ENCODE peak calls at places on chromosomes 3 and 15, in four cellular contexts. H is GM12878, N is IMR-90, W is HepG2. S is an unnamed sample.
A peak's percentile ranks its signal among the peaks of the same experiment; 100 is the strongest.

GRCh38 chr15:48510976-48511375 is 134.5 kb downstream of the FBN1 start:
- DNase-seq in H (no peak), N (no peak), W (no peak), S (no peak)

GRCh38 chr3:194879126-194879887 is 193.6 kb downstream of the FAM43A start:
- DNase-seq in H (no peak), N (no peak), W (no peak), S (no peak)

GRCh38 chr3:135918600-135918999 is 46.9 kb upstream of the PPP2R3A start:
- DNase-seq in H (no peak), N (peak; percentile 67), W (peak; percentile 7), S (peak; percentile 27)

GRCh38 chr15:60093273-60094067 is 89.4 kb downstream of the FOXB1 start:
- DNase-seq in H (no peak), N (no peak), W (peak; percentile 59), S (no peak)

GRCh38 chr15:53976844-53977392 is 1.3 kb upstream of the UNC13C start:
- DNase-seq in H (no peak), N (no peak), W (peak; percentile 5), S (no peak)

GRCh38 chr3:57787867-57788623 is 31.9 kb downstream of the SLMAP start:
- DNase-seq in H (peak; percentile 57), N (peak; percentile 34), W (no peak), S (no peak)

GRCh38 chr3:54121404-54122045 is 827 bp upstream of the CACNA2D3 start:
- DNase-seq in H (no peak), N (no peak), W (no peak), S (no peak)

GRCh38 chr15:99427668-99428361 is 138.0 kb upstream of the MEF2A start:
- DNase-seq in H (no peak), N (no peak), W (no peak), S (no peak)

GRCh38 chr15:41935566-41936020 is 36.8 kb downstream of the EHD4 start:
- DNase-seq in H (no peak), N (no peak), W (no peak), S (no peak)

GRCh38 chr3:5565026-5565425 is 377.5 kb downstream of the EDEM1 start:
- DNase-seq in H (no peak), N (peak; percentile 3), W (no peak), S (no peak)

GRCh38 chr3:5569152-5569551 is 381.6 kb downstream of the EDEM1 start:
- DNase-seq in H (no peak), N (no peak), W (no peak), S (no peak)

GRCh38 chr3:5572168-5572567 is 384.7 kb downstream of the EDEM1 start:
- DNase-seq in H (no peak), N (no peak), W (no peak), S (no peak)

GRCh38 chr3:5567113-5567512 is 379.6 kb downstream of the EDEM1 start:
- DNase-seq in H (no peak), N (no peak), W (no peak), S (no peak)

GRCh38 chr3:5568451-5568850 is 380.9 kb downstream of the EDEM1 start:
- DNase-seq in H (no peak), N (no peak), W (peak; percentile 2), S (no peak)
- TF ChIP-seq CTCF in H (peak; percentile 1), N (no peak), W (peak; percentile 48), S (peak; percentile 24)

GRCh38 chr3:15839568-15839967 is 41.8 kb upstream of the ANKRD28 start:
- DNase-seq in H (no peak), N (no peak), W (no peak), S (no peak)
- TF ChIP-seq USF2 in H (no peak), N (no peak), W (no peak), S (no peak)

GRCh38 chr3:197378987-197379718 is 80.7 kb upstream of the DLG1 start:
- DNase-seq in H (no peak), N (no peak), W (no peak), S (no peak)
- TF ChIP-seq CEBPB in H (no peak), N (no peak), W (no peak), S (no peak)

DNA sequence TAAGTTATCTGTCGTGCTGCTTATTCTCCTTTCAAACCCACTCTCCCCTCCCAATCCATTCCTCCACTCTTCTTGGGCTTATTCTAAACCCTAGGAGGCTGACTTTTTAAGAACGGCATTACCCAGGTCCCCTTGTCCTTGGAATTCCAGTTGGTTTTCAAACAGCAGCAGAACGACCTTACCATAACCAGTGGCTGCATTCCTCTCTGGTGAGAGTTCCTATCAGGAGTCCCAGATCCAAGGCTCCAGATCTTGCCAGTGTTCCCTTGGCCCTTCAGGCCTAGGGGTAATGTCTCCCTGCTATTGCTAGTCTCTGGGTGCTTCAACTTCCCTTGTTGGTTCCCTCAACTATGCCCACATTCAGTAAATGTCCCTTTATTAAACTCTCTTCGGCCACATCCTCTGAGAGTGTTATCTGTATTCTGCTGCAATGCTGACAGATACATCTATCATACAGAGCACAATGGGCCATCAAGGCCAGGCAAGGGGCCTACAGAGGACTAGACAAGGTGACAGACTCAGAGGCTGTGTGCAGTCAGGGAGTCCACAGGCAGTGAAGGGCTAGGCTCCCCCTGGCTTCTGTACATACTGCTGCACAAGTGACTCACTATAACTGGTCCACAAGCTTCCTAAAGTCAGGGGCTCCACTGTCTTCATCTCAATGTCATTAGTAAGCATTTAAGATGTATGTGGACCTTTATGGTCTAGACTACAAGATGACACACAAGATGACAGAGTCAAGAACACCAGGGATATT is 10.1 kb downstream of the LYSMD2 start:
- DNase-seq in H (no peak), N (peak; percentile 60), W (peak; percentile 11), S (peak; percentile 49)
- TF ChIP-seq CTCF in H (peak; percentile 42), N (peak; percentile 41), W (peak; percentile 38), S (no peak)

DNA sequence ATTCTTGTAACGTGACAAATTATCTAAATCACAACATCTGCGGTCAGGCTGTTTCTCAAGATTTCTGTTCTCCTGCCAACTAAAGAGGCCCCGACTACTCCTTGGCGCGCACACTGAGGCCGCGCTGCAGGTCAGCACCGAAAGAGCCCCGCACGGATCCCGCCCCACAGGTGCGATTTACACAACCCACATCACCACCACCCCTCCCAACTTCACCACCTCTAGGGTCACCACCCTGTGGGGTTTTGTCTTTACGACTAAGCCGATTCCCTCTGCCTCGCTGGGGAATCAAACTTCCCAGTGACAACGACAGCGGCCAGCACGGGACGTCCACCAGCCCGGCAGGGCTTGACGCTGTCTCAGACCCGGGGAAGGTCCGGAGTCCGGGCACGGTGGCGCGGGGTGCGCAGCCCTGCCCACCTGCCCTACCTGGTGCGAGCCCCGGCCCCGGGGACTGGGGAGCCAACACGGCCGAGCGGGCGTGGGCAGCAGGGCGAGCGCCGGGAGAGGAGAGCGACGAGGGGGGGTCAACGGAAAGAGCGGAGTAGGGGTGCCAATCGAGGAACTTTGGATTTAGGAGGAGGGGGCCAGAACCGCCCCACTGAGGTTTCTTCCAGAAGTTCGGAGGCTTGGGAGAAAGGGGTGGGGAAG is 764 bp downstream of the UACA start:
- DNase-seq in H (no peak), N (peak; percentile 75), W (no peak), S (peak; percentile 61)
- TF ChIP-seq USF2 in H (no peak), N (no peak), W (no peak), S (no peak)

GRCh38 chr15:96360581-96361308 is 30.2 kb downstream of the NR2F2 start:
- DNase-seq in H (no peak), N (no peak), W (no peak), S (no peak)
- TF ChIP-seq CEBPB in H (no peak), N (no peak), W (no peak), S (no peak)

GRCh38 chr3:128226794-128227399 is 73.6 kb downstream of the EEFSEC start:
- DNase-seq in H (no peak), N (peak; percentile 7), W (peak; percentile 31), S (peak; percentile 51)
- TF ChIP-seq CTCF in H (peak; percentile 92), N (peak; percentile 59), W (peak; percentile 72), S (peak; percentile 51)

GRCh38 chr3:129554356-129555120 is 11.6 kb downstream of the H1-8 start:
- DNase-seq in H (no peak), N (no peak), W (no peak), S (no peak)
- TF ChIP-seq USF2 in H (no peak), N (no peak), W (no peak), S (no peak)

DNA sequence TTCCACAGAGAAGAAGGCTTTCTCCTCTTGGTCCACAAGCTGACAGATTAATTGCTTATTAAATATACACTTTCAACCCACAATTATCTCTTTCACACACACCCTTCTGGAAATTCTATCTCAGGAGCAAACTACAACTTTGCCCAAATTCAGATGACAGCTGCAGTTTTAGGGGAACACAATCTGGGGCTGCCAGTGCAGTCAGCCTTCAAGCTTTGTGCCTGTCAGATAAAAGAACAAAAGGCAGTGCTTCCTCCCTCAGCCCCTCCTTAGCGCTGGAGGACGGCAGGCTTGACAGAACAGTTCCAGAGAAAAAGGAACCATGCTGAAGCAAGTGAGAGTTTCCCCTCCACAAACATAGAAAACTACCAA is 99.6 kb downstream of the TMCC1 start:
- DNase-seq in H (no peak), N (no peak), W (no peak), S (no peak)
- TF ChIP-seq CEBPB in H (no peak), N (no peak), W (no peak), S (no peak)

DNA sequence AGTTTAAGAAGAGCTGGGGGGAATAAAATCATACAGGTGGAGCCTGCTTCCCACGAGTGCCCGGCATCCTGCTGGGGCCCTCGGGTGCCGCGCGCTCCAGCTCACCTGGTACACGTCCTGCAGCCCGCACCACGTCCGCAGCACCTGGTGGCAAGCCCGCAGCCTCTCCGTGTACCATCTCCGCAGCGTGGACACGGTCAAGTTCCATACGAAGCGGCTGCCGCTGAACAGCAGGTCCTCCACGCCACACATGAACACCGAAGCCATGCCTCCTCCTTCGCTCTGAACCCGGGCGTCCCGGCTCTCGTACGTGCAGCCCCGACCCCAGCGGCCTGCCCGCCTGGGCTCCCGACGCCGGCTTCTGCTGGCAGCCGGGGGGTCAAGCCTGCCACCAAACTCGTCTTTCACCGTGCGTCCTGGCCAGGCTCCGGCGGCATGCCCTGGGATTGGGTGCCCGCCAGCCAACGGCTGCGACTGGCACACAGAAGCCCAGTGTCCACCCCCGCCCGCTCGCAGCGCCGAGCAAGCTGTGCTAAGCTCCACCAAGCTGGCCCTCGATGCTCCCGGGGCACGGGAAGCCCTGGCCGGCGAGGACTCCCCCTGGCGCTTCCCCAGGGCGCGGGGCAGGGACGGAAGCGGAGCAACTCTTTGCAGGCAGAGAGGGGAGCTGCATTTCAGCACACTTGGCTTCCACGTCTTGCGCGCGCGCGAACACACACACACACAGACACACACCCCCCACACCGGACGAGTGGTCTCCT is at the start of gene FRMD4B:
- DNase-seq in H (no peak), N (no peak), W (peak; percentile 3), S (peak; percentile 14)
- TF ChIP-seq CTCF in H (peak; percentile 26), N (no peak), W (peak; percentile 44), S (no peak)